ENCODE peak calls at places on chromosomes 5 and 9, in six cellular contexts. One of them, this sample, is unnamed.

GRCh38 chr5:132019857-132020555 is 8.5 kb upstream of the ACSL6 start:
- DNase-seq in NCI-H460: no peak
- DNase-seq in myocyte: no peak
- DNase-seq in upper lobe of right lung: no peak
- DNase-seq in activated naive CD8-positive, alpha-beta T cell treated with anti-CD3 and anti-CD28 coated beads, Interleukin-2, amount 50 U/mL, for 24 hours: peak; percentile 71
- DNase-seq in neural progenitor cell: no peak
- DNase-seq in this sample: no peak

GRCh38 chr9:68887232-68887631 is 126.7 kb downstream of the PRKACG start:
- DNase-seq in NCI-H460: no peak
- DNase-seq in myocyte: no peak
- DNase-seq in activated naive CD8-positive, alpha-beta T cell treated with anti-CD3 and anti-CD28 coated beads, Interleukin-2, amount 50 U/mL, for 24 hours: no peak
- DNase-seq in neural progenitor cell: no peak
- DNase-seq in upper lobe of right lung: no peak
- DNase-seq in this sample: no peak

GRCh38 chr9:16352791-16353401 is 517.6 kb downstream of the BNC2 start:
- DNase-seq in myocyte: no peak
- DNase-seq in neural progenitor cell: no peak
- DNase-seq in upper lobe of right lung: no peak
- DNase-seq in NCI-H460: no peak
- DNase-seq in activated naive CD8-positive, alpha-beta T cell treated with anti-CD3 and anti-CD28 coated beads, Interleukin-2, amount 50 U/mL, for 24 hours: no peak
- DNase-seq in this sample: peak; percentile 9

GRCh38 chr9:114512337-114512874 is 7.1 kb upstream of the WHRN start:
- DNase-seq in activated naive CD8-positive, alpha-beta T cell treated with anti-CD3 and anti-CD28 coated beads, Interleukin-2, amount 50 U/mL, for 24 hours: no peak
- DNase-seq in NCI-H460: no peak
- DNase-seq in neural progenitor cell: no peak
- DNase-seq in upper lobe of right lung: no peak
- DNase-seq in myocyte: no peak
- DNase-seq in this sample: no peak

GRCh38 chr9:17349816-17350215 is 215.0 kb downstream of the CNTLN start:
- DNase-seq in NCI-H460: no peak
- DNase-seq in upper lobe of right lung: no peak
- DNase-seq in myocyte: peak; percentile 48
- DNase-seq in activated naive CD8-positive, alpha-beta T cell treated with anti-CD3 and anti-CD28 coated beads, Interleukin-2, amount 50 U/mL, for 24 hours: no peak
- DNase-seq in neural progenitor cell: no peak
- DNase-seq in this sample: no peak

GRCh38 chr9:5361326-5362005 is 21.8 kb upstream of the RLN1 start:
- DNase-seq in myocyte: peak; percentile 79
- DNase-seq in upper lobe of right lung: no peak
- DNase-seq in activated naive CD8-positive, alpha-beta T cell treated with anti-CD3 and anti-CD28 coated beads, Interleukin-2, amount 50 U/mL, for 24 hours: no peak
- DNase-seq in neural progenitor cell: no peak
- DNase-seq in NCI-H460: no peak
- DNase-seq in this sample: no peak

GRCh38 chr5:91146221-91146620 is 236.9 kb downstream of the ARRDC3 start:
- DNase-seq in myocyte: no peak
- DNase-seq in neural progenitor cell: no peak
- DNase-seq in NCI-H460: no peak
- DNase-seq in upper lobe of right lung: no peak
- DNase-seq in activated naive CD8-positive, alpha-beta T cell treated with anti-CD3 and anti-CD28 coated beads, Interleukin-2, amount 50 U/mL, for 24 hours: no peak
- DNase-seq in this sample: no peak

GRCh38 chr9:93672622-93673270 is 96.4 kb downstream of the PHF2 start:
- DNase-seq in neural progenitor cell: no peak
- DNase-seq in NCI-H460: no peak
- DNase-seq in upper lobe of right lung: no peak
- DNase-seq in myocyte: no peak
- DNase-seq in activated naive CD8-positive, alpha-beta T cell treated with anti-CD3 and anti-CD28 coated beads, Interleukin-2, amount 50 U/mL, for 24 hours: no peak
- DNase-seq in this sample: peak; percentile 4

GRCh38 chr5:101271416-101271815 is 368.3 kb upstream of the ST8SIA4 start:
- DNase-seq in upper lobe of right lung: no peak
- DNase-seq in neural progenitor cell: no peak
- DNase-seq in NCI-H460: no peak
- DNase-seq in myocyte: no peak
- DNase-seq in activated naive CD8-positive, alpha-beta T cell treated with anti-CD3 and anti-CD28 coated beads, Interleukin-2, amount 50 U/mL, for 24 hours: no peak
- DNase-seq in this sample: no peak

GRCh38 chr9:14238518-14238917 is 75.4 kb downstream of the NFIB start:
- DNase-seq in myocyte: peak; percentile 25
- DNase-seq in activated naive CD8-positive, alpha-beta T cell treated with anti-CD3 and anti-CD28 coated beads, Interleukin-2, amount 50 U/mL, for 24 hours: no peak
- DNase-seq in neural progenitor cell: peak; percentile 15
- DNase-seq in upper lobe of right lung: no peak
- DNase-seq in NCI-H460: peak; percentile 20
- DNase-seq in this sample: no peak

GRCh38 chr9:38432922-38433510 is 8.8 kb upstream of the IGFBPL1 start:
- DNase-seq in myocyte: peak; percentile 57
- DNase-seq in activated naive CD8-positive, alpha-beta T cell treated with anti-CD3 and anti-CD28 coated beads, Interleukin-2, amount 50 U/mL, for 24 hours: no peak
- DNase-seq in NCI-H460: peak; percentile 30
- DNase-seq in neural progenitor cell: peak; percentile 53
- DNase-seq in upper lobe of right lung: no peak
- DNase-seq in this sample: no peak

GRCh38 chr9:108850293-108850897 is 5.4 kb downstream of the ACTL7B start:
- DNase-seq in upper lobe of right lung: no peak
- DNase-seq in neural progenitor cell: no peak
- DNase-seq in activated naive CD8-positive, alpha-beta T cell treated with anti-CD3 and anti-CD28 coated beads, Interleukin-2, amount 50 U/mL, for 24 hours: no peak
- DNase-seq in NCI-H460: peak; percentile 16
- DNase-seq in myocyte: no peak
- DNase-seq in this sample: no peak

GRCh38 chr9:2126331-2126789 is 111.2 kb downstream of the SMARCA2 start:
- DNase-seq in myocyte: peak; percentile 14
- DNase-seq in upper lobe of right lung: no peak
- DNase-seq in neural progenitor cell: no peak
- DNase-seq in activated naive CD8-positive, alpha-beta T cell treated with anti-CD3 and anti-CD28 coated beads, Interleukin-2, amount 50 U/mL, for 24 hours: no peak
- DNase-seq in NCI-H460: no peak
- DNase-seq in this sample: no peak

GRCh38 chr9:104232781-104233341 is 138.8 kb downstream of the SMC2 start:
- DNase-seq in myocyte: no peak
- DNase-seq in activated naive CD8-positive, alpha-beta T cell treated with anti-CD3 and anti-CD28 coated beads, Interleukin-2, amount 50 U/mL, for 24 hours: no peak
- DNase-seq in NCI-H460: no peak
- DNase-seq in upper lobe of right lung: no peak
- DNase-seq in neural progenitor cell: peak; percentile 1
- DNase-seq in this sample: no peak

GRCh38 chr5:163916376-163916775 is 411.0 kb downstream of the MAT2B start:
- DNase-seq in activated naive CD8-positive, alpha-beta T cell treated with anti-CD3 and anti-CD28 coated beads, Interleukin-2, amount 50 U/mL, for 24 hours: no peak
- DNase-seq in upper lobe of right lung: no peak
- DNase-seq in NCI-H460: no peak
- DNase-seq in myocyte: no peak
- DNase-seq in neural progenitor cell: no peak
- DNase-seq in this sample: no peak

GRCh38 chr9:114313186-114313585 is 9.7 kb upstream of the ORM1 start:
- DNase-seq in activated naive CD8-positive, alpha-beta T cell treated with anti-CD3 and anti-CD28 coated beads, Interleukin-2, amount 50 U/mL, for 24 hours: no peak
- DNase-seq in myocyte: no peak
- DNase-seq in upper lobe of right lung: no peak
- DNase-seq in neural progenitor cell: no peak
- DNase-seq in NCI-H460: no peak
- DNase-seq in this sample: no peak

GRCh38 chr5:7857361-7857760 is 6.4 kb upstream of the CFAP90 start:
- DNase-seq in neural progenitor cell: no peak
- DNase-seq in activated naive CD8-positive, alpha-beta T cell treated with anti-CD3 and anti-CD28 coated beads, Interleukin-2, amount 50 U/mL, for 24 hours: no peak
- DNase-seq in upper lobe of right lung: no peak
- DNase-seq in myocyte: no peak
- DNase-seq in NCI-H460: no peak
- DNase-seq in this sample: no peak